ENCODE peak calls at places on chromosome 18, in five cellular contexts. One of them, this sample, is unnamed.

GRCh38 chr18:2641638-2642037 is 13.9 kb upstream of the SMCHD1 start:
- DNase-seq in HepG2: no peak
- DNase-seq in K562: no peak
- DNase-seq in IMR-90: peak
- DNase-seq in GM12878: peak
- DNase-seq in this sample: no peak

GRCh38 chr18:54532222-54532621 is 58.8 kb upstream of the DYNAP start:
- DNase-seq in HepG2: no peak
- DNase-seq in K562: no peak
- DNase-seq in IMR-90: no peak
- DNase-seq in GM12878: no peak
- DNase-seq in this sample: no peak

GRCh38 chr18:38011446-38011845 is 445.8 kb upstream of the CELF4 start:
- DNase-seq in K562: no peak
- DNase-seq in IMR-90: no peak
- DNase-seq in HepG2: no peak
- DNase-seq in GM12878: no peak
- DNase-seq in this sample: no peak

GRCh38 chr18:36850527-36851201 is 21.7 kb downstream of the KIAA1328 start:
- DNase-seq in IMR-90: peak
- DNase-seq in GM12878: no peak
- DNase-seq in HepG2: peak
- DNase-seq in K562: peak
- DNase-seq in this sample: no peak

GRCh38 chr18:77207540-77207939 is 42.1 kb upstream of the GALR1 start:
- DNase-seq in HepG2: peak
- DNase-seq in GM12878: no peak
- DNase-seq in K562: no peak
- DNase-seq in IMR-90: peak
- DNase-seq in this sample: peak

GRCh38 chr18:61635901-61636528 is 256.8 kb downstream of the RNF152 start:
- DNase-seq in HepG2: peak
- DNase-seq in IMR-90: peak
- DNase-seq in GM12878: no peak
- DNase-seq in K562: peak
- DNase-seq in this sample: peak

GRCh38 chr18:73060666-73061270 is 193.0 kb upstream of the NETO1 start:
- DNase-seq in IMR-90: no peak
- DNase-seq in K562: no peak
- DNase-seq in HepG2: no peak
- DNase-seq in GM12878: no peak
- DNase-seq in this sample: no peak

GRCh38 chr18:61887838-61888237 is 5.0 kb downstream of the RNF152 start:
- DNase-seq in HepG2: no peak
- DNase-seq in GM12878: no peak
- DNase-seq in IMR-90: no peak
- DNase-seq in K562: no peak
- DNase-seq in this sample: no peak

GRCh38 chr18:23071285-23071684 is 64.0 kb upstream of the CABLES1 start:
- DNase-seq in HepG2: no peak
- DNase-seq in IMR-90: peak
- DNase-seq in K562: no peak
- DNase-seq in GM12878: peak
- DNase-seq in this sample: no peak

GRCh38 chr18:56238576-56238975 is 399.8 kb downstream of the TXNL1 start:
- DNase-seq in HepG2: no peak
- DNase-seq in GM12878: no peak
- DNase-seq in K562: peak
- DNase-seq in IMR-90: no peak
- DNase-seq in this sample: no peak

GRCh38 chr18:58180738-58181353 is 136.8 kb downstream of the NEDD4L start:
- DNase-seq in GM12878: no peak
- DNase-seq in IMR-90: peak
- DNase-seq in K562: peak
- DNase-seq in HepG2: peak
- DNase-seq in this sample: peak

GRCh38 chr18:36095936-36096519 is 28.7 kb upstream of the RPRD1A start:
- DNase-seq in HepG2: peak
- DNase-seq in GM12878: no peak
- DNase-seq in K562: peak
- DNase-seq in IMR-90: peak
- DNase-seq in this sample: peak

GRCh38 chr18:3935316-3935715 is 485.3 kb downstream of the TGIF1 start:
- DNase-seq in HepG2: no peak
- DNase-seq in GM12878: no peak
- DNase-seq in IMR-90: peak
- DNase-seq in K562: no peak
- DNase-seq in this sample: no peak

GRCh38 chr18:26057208-26057821 is 33.1 kb downstream of the SS18 start:
- DNase-seq in GM12878: no peak
- DNase-seq in HepG2: no peak
- DNase-seq in IMR-90: peak
- DNase-seq in K562: no peak
- DNase-seq in this sample: peak

GRCh38 chr18:50053142-50053541 is 141.8 kb downstream of the MYO5B start:
- DNase-seq in IMR-90: no peak
- DNase-seq in K562: no peak
- DNase-seq in HepG2: no peak
- DNase-seq in GM12878: no peak
- DNase-seq in this sample: no peak

GRCh38 chr18:50056185-50056584 is 138.8 kb downstream of the MYO5B start:
- DNase-seq in HepG2: no peak
- DNase-seq in K562: no peak
- DNase-seq in GM12878: no peak
- DNase-seq in IMR-90: no peak
- DNase-seq in this sample: no peak

GRCh38 chr18:50057009-50057408 is 137.9 kb downstream of the MYO5B start:
- DNase-seq in IMR-90: no peak
- DNase-seq in K562: no peak
- DNase-seq in HepG2: peak
- DNase-seq in GM12878: no peak
- DNase-seq in this sample: no peak

GRCh38 chr18:50055474-50055873 is 139.5 kb downstream of the MYO5B start:
- DNase-seq in IMR-90: no peak
- DNase-seq in GM12878: no peak
- DNase-seq in K562: no peak
- DNase-seq in HepG2: no peak
- DNase-seq in this sample: no peak

DNA sequence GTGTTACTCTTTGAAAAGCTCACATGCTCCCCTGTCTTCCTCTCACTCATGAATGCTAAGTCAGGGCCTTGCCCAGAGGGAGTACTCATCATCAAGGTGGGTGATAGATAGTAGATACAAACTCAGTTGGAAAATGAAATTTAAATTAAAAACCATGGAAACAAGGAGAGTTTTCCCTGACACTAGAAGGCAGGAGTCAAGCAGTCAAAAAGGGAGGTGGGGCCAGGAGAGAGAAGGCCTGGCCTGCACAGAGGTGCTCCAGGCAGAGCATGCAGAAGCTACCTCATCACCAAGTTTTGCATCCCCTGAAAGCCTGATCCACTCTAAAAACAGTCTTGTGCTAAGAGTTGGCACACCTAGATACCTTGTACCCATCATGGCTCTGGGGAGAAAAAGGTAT is 143.7 kb downstream of the MYO5B start:
- DNase-seq in K562: peak
- DNase-seq in GM12878: no peak
- DNase-seq in IMR-90: no peak
- DNase-seq in HepG2: peak
- DNase-seq in this sample: no peak
- TF ChIP-seq MXI1 in K562: no peak
- TF ChIP-seq MXI1 in GM12878: no peak
- TF ChIP-seq MXI1 in IMR-90: no peak
- TF ChIP-seq MXI1 in HepG2: no peak
- TF ChIP-seq MXI1 in this sample: no peak

DNA sequence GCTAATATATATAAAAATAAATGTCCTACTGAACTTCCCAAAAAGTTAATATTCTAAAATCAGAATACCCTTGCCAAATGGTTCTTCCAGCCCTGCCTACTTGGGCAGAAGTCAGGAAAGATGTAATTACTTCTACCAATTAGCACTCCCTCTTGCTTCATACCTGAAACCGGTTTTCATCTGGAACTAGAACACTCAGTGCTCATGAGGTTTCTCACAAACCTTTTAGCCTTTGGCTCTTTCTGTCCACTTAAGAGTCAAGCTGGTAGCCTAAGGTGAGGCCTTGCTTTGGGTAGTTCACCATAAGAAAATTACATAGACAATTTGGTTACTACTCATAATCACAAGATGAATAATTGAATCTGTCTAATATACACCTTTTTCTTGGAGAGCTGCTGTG is 4.1 kb downstream of the DSG3 start:
- DNase-seq in IMR-90: no peak
- DNase-seq in HepG2: no peak
- DNase-seq in GM12878: no peak
- DNase-seq in K562: no peak
- DNase-seq in this sample: no peak
- TF ChIP-seq MXI1 in IMR-90: no peak
- TF ChIP-seq MXI1 in HepG2: no peak
- TF ChIP-seq MXI1 in GM12878: no peak
- TF ChIP-seq MXI1 in K562: no peak
- TF ChIP-seq MXI1 in this sample: no peak

DNA sequence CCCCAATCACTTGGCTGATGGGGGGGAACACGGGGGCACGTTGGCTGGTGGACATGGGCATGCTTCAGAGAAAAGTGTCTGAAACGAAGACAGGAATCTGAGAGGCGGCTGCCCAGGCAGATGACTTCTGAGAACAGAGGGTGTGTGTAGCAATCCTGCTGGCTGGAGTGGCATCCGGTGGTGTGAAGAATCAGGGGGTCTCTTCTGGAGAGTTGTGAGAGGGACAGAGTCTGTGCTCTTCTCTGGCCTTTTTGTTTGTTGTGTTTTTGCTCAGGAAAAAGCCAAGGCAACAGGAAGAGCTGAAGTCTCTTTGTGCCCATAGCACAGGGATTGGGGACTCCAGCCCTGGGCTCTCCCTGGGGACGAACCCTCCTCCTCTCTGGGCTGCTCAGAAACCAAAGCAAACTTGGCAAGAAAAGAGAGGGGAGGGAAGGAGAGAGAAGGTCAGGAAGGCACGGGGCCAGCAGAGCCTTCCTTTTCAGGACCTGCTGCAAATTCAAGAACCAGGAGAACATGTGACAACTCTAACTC is 97.0 kb upstream of the SMAD2 start:
- DNase-seq in GM12878: no peak
- DNase-seq in IMR-90: no peak
- DNase-seq in K562: no peak
- DNase-seq in HepG2: no peak
- DNase-seq in this sample: no peak
- TF ChIP-seq MXI1 in GM12878: no peak
- TF ChIP-seq MXI1 in IMR-90: no peak
- TF ChIP-seq MXI1 in K562: no peak
- TF ChIP-seq MXI1 in HepG2: no peak
- TF ChIP-seq MXI1 in this sample: no peak

GRCh38 chr18:49648811-49649210 is 87.0 kb downstream of the LIPG start:
- DNase-seq in GM12878: no peak
- DNase-seq in HepG2: no peak
- DNase-seq in K562: no peak
- DNase-seq in IMR-90: no peak
- DNase-seq in this sample: no peak
- TF ChIP-seq MXI1 in GM12878: no peak
- TF ChIP-seq MXI1 in HepG2: no peak
- TF ChIP-seq MXI1 in K562: no peak
- TF ChIP-seq MXI1 in IMR-90: no peak
- TF ChIP-seq MXI1 in this sample: no peak

GRCh38 chr18:74950479-74950878 is 258.5 kb downstream of the PTGR3 start:
- DNase-seq in K562: no peak
- DNase-seq in HepG2: no peak
- DNase-seq in GM12878: no peak
- DNase-seq in IMR-90: no peak
- DNase-seq in this sample: no peak
- TF ChIP-seq MXI1 in K562: no peak
- TF ChIP-seq MXI1 in HepG2: no peak
- TF ChIP-seq MXI1 in GM12878: no peak
- TF ChIP-seq MXI1 in IMR-90: no peak
- TF ChIP-seq MXI1 in this sample: no peak

GRCh38 chr18:44682181-44682870 is 1.6 kb downstream of the SETBP1 start:
- DNase-seq in K562: no peak
- DNase-seq in IMR-90: no peak
- DNase-seq in GM12878: no peak
- DNase-seq in HepG2: no peak
- DNase-seq in this sample: no peak
- TF ChIP-seq MXI1 in K562: no peak
- TF ChIP-seq MXI1 in IMR-90: no peak
- TF ChIP-seq MXI1 in GM12878: peak
- TF ChIP-seq MXI1 in HepG2: no peak
- TF ChIP-seq MXI1 in this sample: no peak

DNA sequence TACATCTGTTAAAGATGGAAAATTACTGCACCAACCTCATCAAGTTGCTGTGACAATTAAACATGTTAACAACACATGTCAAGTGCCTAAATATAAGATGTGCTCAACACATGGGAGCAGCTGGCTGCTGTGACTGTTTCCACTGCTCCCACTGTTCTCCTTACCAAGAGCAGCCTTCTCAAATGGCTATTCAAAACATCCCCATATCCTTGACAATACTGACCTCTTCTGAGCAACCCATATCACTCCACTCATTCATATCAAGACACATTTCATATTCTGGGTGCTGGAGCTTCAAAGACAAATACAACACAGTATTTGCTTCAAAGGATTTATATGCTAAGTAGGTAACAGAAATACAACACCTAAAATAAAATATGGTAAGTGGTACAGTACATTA is 60.3 kb downstream of the PIAS2 start:
- DNase-seq in GM12878: no peak
- DNase-seq in K562: no peak
- DNase-seq in HepG2: no peak
- DNase-seq in IMR-90: no peak
- DNase-seq in this sample: no peak
- TF ChIP-seq MXI1 in GM12878: no peak
- TF ChIP-seq MXI1 in K562: no peak
- TF ChIP-seq MXI1 in HepG2: no peak
- TF ChIP-seq MXI1 in IMR-90: no peak
- TF ChIP-seq MXI1 in this sample: no peak

DNA sequence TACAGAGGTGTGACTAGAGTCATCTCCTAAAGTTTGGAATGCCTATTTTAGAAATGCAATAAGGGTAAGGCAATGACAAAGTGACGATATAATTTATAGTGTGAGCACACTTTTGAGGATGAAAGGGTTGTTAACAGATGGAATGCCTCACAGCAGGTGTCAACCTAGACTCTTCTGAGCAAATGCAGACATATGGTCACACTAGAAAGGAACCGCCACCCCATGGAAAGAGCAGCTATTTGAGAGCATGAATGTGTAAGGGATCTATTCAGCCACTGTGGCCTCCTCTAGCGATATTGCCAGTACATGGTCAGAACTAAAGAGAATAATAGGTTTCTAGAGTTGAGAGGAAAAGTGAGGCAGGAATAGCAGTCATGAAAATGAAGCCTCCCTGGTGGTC is 18.5 kb downstream of the DSG2 start:
- DNase-seq in GM12878: no peak
- DNase-seq in IMR-90: no peak
- DNase-seq in K562: no peak
- DNase-seq in HepG2: no peak
- DNase-seq in this sample: no peak
- TF ChIP-seq MXI1 in GM12878: no peak
- TF ChIP-seq MXI1 in IMR-90: no peak
- TF ChIP-seq MXI1 in K562: no peak
- TF ChIP-seq MXI1 in HepG2: no peak
- TF ChIP-seq MXI1 in this sample: no peak

This sample was measured in SK-N-SH.